ENCODE peak calls at places on chromosomes 4 and X, in five cellular contexts. One of them, this sample, is unnamed.

GRCh38 chr4:10582059-10582686 is 102.4 kb downstream of the CLNK start:
- DNase-seq in heart left ventricle: peak
- DNase-seq in fibroblast of mammary gland: peak
- DNase-seq in spleen: no peak
- DNase-seq in transverse colon: peak
- DNase-seq in this sample: peak

GRCh38 chr4:127856485-127857447 is 23.9 kb upstream of the PLK4 start:
- DNase-seq in heart left ventricle: no peak
- DNase-seq in fibroblast of mammary gland: peak
- DNase-seq in spleen: no peak
- DNase-seq in transverse colon: no peak
- DNase-seq in this sample: peak

GRCh38 chr4:61437923-61438322 is 237.8 kb downstream of the ADGRL3 start:
- DNase-seq in heart left ventricle: no peak
- DNase-seq in fibroblast of mammary gland: no peak
- DNase-seq in spleen: no peak
- DNase-seq in transverse colon: no peak
- DNase-seq in this sample: no peak

GRCh38 chr4:118783887-118784286 is 52.0 kb downstream of the SEC24D start:
- DNase-seq in heart left ventricle: no peak
- DNase-seq in fibroblast of mammary gland: peak
- DNase-seq in spleen: no peak
- DNase-seq in transverse colon: no peak
- DNase-seq in this sample: peak

GRCh38 chrX:131979116-131979515 is 44.0 kb upstream of the STK26 start:
- DNase-seq in heart left ventricle: no peak
- DNase-seq in fibroblast of mammary gland: no peak
- DNase-seq in spleen: no peak
- DNase-seq in transverse colon: no peak
- DNase-seq in this sample: peak

GRCh38 chrX:150202641-150203248 is 160.4 kb upstream of the MAMLD1 start:
- DNase-seq in heart left ventricle: no peak
- DNase-seq in fibroblast of mammary gland: peak
- DNase-seq in spleen: peak
- DNase-seq in transverse colon: no peak
- DNase-seq in this sample: no peak

GRCh38 chrX:12975999-12976558 is 1.2 kb downstream of the TMSB4X start:
- DNase-seq in heart left ventricle: peak
- DNase-seq in fibroblast of mammary gland: no peak
- DNase-seq in spleen: peak
- DNase-seq in transverse colon: no peak
- DNase-seq in this sample: peak

GRCh38 chrX:155998761-155999510 is 1.4 kb downstream of the IL9R start:
- DNase-seq in heart left ventricle: no peak
- DNase-seq in fibroblast of mammary gland: no peak
- DNase-seq in spleen: no peak
- DNase-seq in transverse colon: no peak
- DNase-seq in this sample: no peak

GRCh38 chrX:121579016-121579760 is 531.8 kb downstream of the GLUD2 start:
- DNase-seq in heart left ventricle: no peak
- DNase-seq in fibroblast of mammary gland: peak
- DNase-seq in spleen: no peak
- DNase-seq in transverse colon: peak
- DNase-seq in this sample: peak

GRCh38 chr4:176563591-176563990 is 229.1 kb downstream of the VEGFC start:
- DNase-seq in heart left ventricle: no peak
- DNase-seq in fibroblast of mammary gland: peak
- DNase-seq in spleen: no peak
- DNase-seq in transverse colon: no peak
- DNase-seq in this sample: no peak

GRCh38 chrX:3712080-3712869 is 1.2 kb downstream of the PRKX start:
- DNase-seq in heart left ventricle: no peak
- DNase-seq in fibroblast of mammary gland: peak
- DNase-seq in spleen: peak
- DNase-seq in transverse colon: peak
- DNase-seq in this sample: peak

GRCh38 chr4:53015681-53016080 is 153.6 kb downstream of the RASL11B start:
- DNase-seq in heart left ventricle: no peak
- DNase-seq in fibroblast of mammary gland: peak
- DNase-seq in spleen: no peak
- DNase-seq in transverse colon: peak
- DNase-seq in this sample: peak

DNA sequence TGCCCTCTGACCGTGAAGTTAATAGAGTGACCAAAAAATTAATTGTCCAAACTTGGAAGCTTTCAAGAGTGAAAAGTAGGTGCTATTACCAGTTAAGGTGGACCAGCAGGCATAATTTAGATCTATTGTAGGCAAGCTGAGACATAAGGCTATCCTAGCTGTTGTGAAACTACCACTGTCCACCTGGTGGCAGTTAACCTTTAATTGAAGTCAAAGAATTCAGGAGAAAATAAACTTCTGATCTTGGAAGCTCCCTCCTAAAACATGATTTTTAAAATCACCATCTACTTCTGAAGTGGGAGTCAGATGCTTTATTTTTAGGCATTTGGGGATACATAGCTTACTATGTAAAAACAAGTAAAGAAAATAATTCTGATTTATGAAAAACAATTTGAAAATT is 636.3 kb upstream of the HTR2C start:
- DNase-seq in heart left ventricle: no peak
- DNase-seq in fibroblast of mammary gland: no peak
- DNase-seq in spleen: no peak
- DNase-seq in transverse colon: no peak
- DNase-seq in this sample: no peak
- TF ChIP-seq CTCF in heart left ventricle: no peak
- TF ChIP-seq CTCF in fibroblast of mammary gland: no peak
- TF ChIP-seq CTCF in spleen: no peak
- TF ChIP-seq CTCF in transverse colon: no peak
- TF ChIP-seq CTCF in this sample: no peak

GRCh38 chr4:93891244-93891643 is 62.7 kb downstream of the ATOH1 start:
- DNase-seq in heart left ventricle: no peak
- DNase-seq in fibroblast of mammary gland: no peak
- DNase-seq in spleen: no peak
- DNase-seq in transverse colon: no peak
- DNase-seq in this sample: no peak

GRCh38 chr4:93888768-93889167 is 60.2 kb downstream of the ATOH1 start:
- DNase-seq in heart left ventricle: no peak
- DNase-seq in fibroblast of mammary gland: no peak
- DNase-seq in spleen: no peak
- DNase-seq in transverse colon: no peak
- DNase-seq in this sample: no peak

GRCh38 chr4:93888308-93888707 is 59.8 kb downstream of the ATOH1 start:
- DNase-seq in heart left ventricle: no peak
- DNase-seq in fibroblast of mammary gland: no peak
- DNase-seq in spleen: no peak
- DNase-seq in transverse colon: no peak
- DNase-seq in this sample: no peak
- H3K4me3 ChIP-seq in heart left ventricle: no peak
- H3K4me3 ChIP-seq in fibroblast of mammary gland: no peak
- H3K4me3 ChIP-seq in spleen: no peak
- H3K4me3 ChIP-seq in transverse colon: no peak
- H3K4me3 ChIP-seq in this sample: no peak

DNA sequence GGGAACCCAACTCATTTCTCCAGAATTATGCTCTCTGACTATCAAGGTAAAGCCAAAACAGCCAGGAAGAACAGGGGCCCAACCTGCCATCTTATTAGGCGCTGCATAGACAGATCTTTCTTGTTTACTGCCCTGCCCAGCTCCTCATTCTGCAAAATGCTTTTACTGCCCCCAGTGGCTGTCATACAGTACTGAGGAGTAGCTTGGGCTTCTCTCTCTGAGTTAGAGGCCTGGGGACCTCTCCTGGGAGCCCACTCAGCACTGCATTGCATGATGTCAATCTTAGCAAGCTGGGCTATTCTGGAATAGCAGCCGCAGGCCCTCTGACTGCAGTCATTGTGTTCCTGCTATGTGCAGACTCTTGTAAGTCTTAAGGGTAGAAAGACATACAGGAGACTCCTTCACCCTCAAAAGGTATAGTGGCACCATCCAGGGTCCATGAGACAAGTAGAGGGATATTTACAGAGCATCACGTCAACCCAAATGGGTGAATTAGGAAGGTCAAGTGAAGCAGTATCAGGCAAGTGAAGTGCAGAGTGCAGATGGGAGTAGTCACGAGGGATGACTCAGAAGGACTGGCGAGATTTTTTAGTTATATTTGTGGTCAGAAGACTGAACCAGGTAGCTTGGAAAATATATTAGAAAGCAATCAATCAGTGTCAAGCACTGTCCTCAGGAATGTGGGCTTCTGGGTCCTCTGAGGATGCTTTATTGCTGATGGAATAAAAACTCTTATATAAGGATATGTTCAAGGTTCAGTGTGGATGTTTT is 294.1 kb upstream of the SFRP2 start:
- DNase-seq in heart left ventricle: no peak
- DNase-seq in fibroblast of mammary gland: peak
- DNase-seq in spleen: no peak
- DNase-seq in transverse colon: no peak
- DNase-seq in this sample: no peak
- TF ChIP-seq CTCF in heart left ventricle: no peak
- TF ChIP-seq CTCF in fibroblast of mammary gland: peak
- TF ChIP-seq CTCF in spleen: no peak
- TF ChIP-seq CTCF in transverse colon: peak
- TF ChIP-seq CTCF in this sample: peak

GRCh38 chrX:15493118-15494082 is at the start of gene PIR:
- DNase-seq in heart left ventricle: peak
- DNase-seq in fibroblast of mammary gland: peak
- DNase-seq in spleen: peak
- DNase-seq in transverse colon: peak
- DNase-seq in this sample: peak
- H3K4me3 ChIP-seq in heart left ventricle: peak
- H3K4me3 ChIP-seq in fibroblast of mammary gland: peak
- H3K4me3 ChIP-seq in spleen: peak
- H3K4me3 ChIP-seq in transverse colon: peak
- H3K4me3 ChIP-seq in this sample: peak